ENCODE peak calls at places on chromosomes 12 and 14, in six cellular contexts. One of them, this sample, is unnamed.

GRCh38 chr12:47388712-47389111 is 309.0 kb upstream of the AMIGO2 start:
- DNase-seq in fibroblast of mammary gland: no peak
- DNase-seq in breast epithelium: no peak
- DNase-seq in MM.1S: no peak
- DNase-seq in astrocyte: no peak
- DNase-seq in GM12865: no peak
- DNase-seq in this sample: no peak

GRCh38 chr14:22314183-22314820 is 274.7 kb downstream of the DAD1 start:
- DNase-seq in fibroblast of mammary gland: peak; percentile 64
- DNase-seq in breast epithelium: no peak
- DNase-seq in MM.1S: peak; percentile 46
- DNase-seq in astrocyte: peak; percentile 30
- DNase-seq in GM12865: peak; percentile 71
- DNase-seq in this sample: no peak

GRCh38 chr12:112183591-112184021 is 58.2 kb downstream of the TRAFD1 start:
- DNase-seq in fibroblast of mammary gland: no peak
- DNase-seq in breast epithelium: no peak
- DNase-seq in MM.1S: no peak
- DNase-seq in astrocyte: no peak
- DNase-seq in GM12865: peak; percentile 39
- DNase-seq in this sample: no peak

GRCh38 chr12:127293507-127294310 is 973.3 kb upstream of the TMEM132C start:
- DNase-seq in fibroblast of mammary gland: peak; percentile 80
- DNase-seq in breast epithelium: no peak
- DNase-seq in MM.1S: peak; percentile 41
- DNase-seq in astrocyte: peak; percentile 36
- DNase-seq in GM12865: peak; percentile 52
- DNase-seq in this sample: no peak

GRCh38 chr14:60275932-60276331 is 26.9 kb downstream of the PPM1A start:
- DNase-seq in fibroblast of mammary gland: no peak
- DNase-seq in breast epithelium: no peak
- DNase-seq in MM.1S: no peak
- DNase-seq in astrocyte: peak; percentile 14
- DNase-seq in GM12865: no peak
- DNase-seq in this sample: no peak

GRCh38 chr14:28751467-28752058 is 15.0 kb upstream of the FOXG1 start:
- DNase-seq in fibroblast of mammary gland: peak; percentile 76
- DNase-seq in breast epithelium: no peak
- DNase-seq in MM.1S: peak; percentile 50
- DNase-seq in astrocyte: peak; percentile 39
- DNase-seq in GM12865: peak; percentile 75
- DNase-seq in this sample: peak; percentile 11

GRCh38 chr12:69027411-69027811 is 94.4 kb upstream of the CPM start:
- DNase-seq in fibroblast of mammary gland: peak; percentile 44
- DNase-seq in breast epithelium: no peak
- DNase-seq in MM.1S: no peak
- DNase-seq in astrocyte: peak; percentile 54
- DNase-seq in GM12865: no peak
- DNase-seq in this sample: no peak

GRCh38 chr12:129871991-129872969 is 31.5 kb downstream of the TMEM132D start:
- DNase-seq in fibroblast of mammary gland: no peak
- DNase-seq in breast epithelium: no peak
- DNase-seq in MM.1S: no peak
- DNase-seq in astrocyte: no peak
- DNase-seq in GM12865: no peak
- DNase-seq in this sample: no peak

GRCh38 chr12:114976361-114976760 is 292.4 kb upstream of the TBX3 start:
- DNase-seq in fibroblast of mammary gland: peak; percentile 62
- DNase-seq in breast epithelium: no peak
- DNase-seq in MM.1S: no peak
- DNase-seq in astrocyte: no peak
- DNase-seq in GM12865: no peak
- DNase-seq in this sample: no peak

GRCh38 chr14:51020024-51020710 is 74.7 kb downstream of the TRIM9 start:
- DNase-seq in fibroblast of mammary gland: no peak
- DNase-seq in breast epithelium: no peak
- DNase-seq in MM.1S: no peak
- DNase-seq in astrocyte: peak; percentile 77
- DNase-seq in GM12865: peak; percentile 17
- DNase-seq in this sample: no peak

GRCh38 chr14:67446371-67447032 is 34.5 kb upstream of the PLEK2 start:
- DNase-seq in fibroblast of mammary gland: no peak
- DNase-seq in breast epithelium: no peak
- DNase-seq in MM.1S: no peak
- DNase-seq in astrocyte: no peak
- DNase-seq in GM12865: no peak
- DNase-seq in this sample: no peak

GRCh38 chr12:112218150-112218549 is 92.8 kb downstream of the TRAFD1 start:
- DNase-seq in fibroblast of mammary gland: peak; percentile 11
- DNase-seq in breast epithelium: no peak
- DNase-seq in MM.1S: no peak
- DNase-seq in astrocyte: peak; percentile 24
- DNase-seq in GM12865: no peak
- DNase-seq in this sample: no peak

GRCh38 chr12:81010641-81011040 is 67.2 kb upstream of the ACSS3 start:
- DNase-seq in fibroblast of mammary gland: peak; percentile 32
- DNase-seq in breast epithelium: no peak
- DNase-seq in MM.1S: no peak
- DNase-seq in astrocyte: no peak
- DNase-seq in GM12865: no peak
- DNase-seq in this sample: no peak

GRCh38 chr12:93571360-93571853 is 1.1 kb upstream of the SOCS2 start:
- DNase-seq in fibroblast of mammary gland: peak; percentile 65
- DNase-seq in breast epithelium: no peak
- DNase-seq in MM.1S: peak; percentile 60
- DNase-seq in astrocyte: peak; percentile 31
- DNase-seq in GM12865: peak; percentile 78
- DNase-seq in this sample: no peak

GRCh38 chr12:2170376-2170775 is 117.6 kb downstream of the CACNA1C start:
- DNase-seq in fibroblast of mammary gland: peak; percentile 96
- DNase-seq in breast epithelium: no peak
- DNase-seq in MM.1S: no peak
- DNase-seq in astrocyte: peak; percentile 70
- DNase-seq in GM12865: no peak
- DNase-seq in this sample: no peak

GRCh38 chr14:39768579-39768978 is 336.3 kb upstream of the FBXO33 start:
- DNase-seq in fibroblast of mammary gland: no peak
- DNase-seq in breast epithelium: no peak
- DNase-seq in MM.1S: no peak
- DNase-seq in astrocyte: no peak
- DNase-seq in GM12865: peak; percentile 42
- DNase-seq in this sample: no peak

GRCh38 chr12:41277019-41277770 is 89.1 kb downstream of the PDZRN4 start:
- DNase-seq in fibroblast of mammary gland: peak; percentile 52
- DNase-seq in breast epithelium: no peak
- DNase-seq in MM.1S: peak; percentile 67
- DNase-seq in astrocyte: peak; percentile 17
- DNase-seq in GM12865: peak; percentile 48
- DNase-seq in this sample: peak; percentile 11

GRCh38 chr12:92070864-92071445 is 74.7 kb downstream of the BTG1 start:
- DNase-seq in fibroblast of mammary gland: peak; percentile 86
- DNase-seq in breast epithelium: no peak
- DNase-seq in MM.1S: no peak
- DNase-seq in astrocyte: no peak
- DNase-seq in GM12865: no peak
- DNase-seq in this sample: no peak

DNA sequence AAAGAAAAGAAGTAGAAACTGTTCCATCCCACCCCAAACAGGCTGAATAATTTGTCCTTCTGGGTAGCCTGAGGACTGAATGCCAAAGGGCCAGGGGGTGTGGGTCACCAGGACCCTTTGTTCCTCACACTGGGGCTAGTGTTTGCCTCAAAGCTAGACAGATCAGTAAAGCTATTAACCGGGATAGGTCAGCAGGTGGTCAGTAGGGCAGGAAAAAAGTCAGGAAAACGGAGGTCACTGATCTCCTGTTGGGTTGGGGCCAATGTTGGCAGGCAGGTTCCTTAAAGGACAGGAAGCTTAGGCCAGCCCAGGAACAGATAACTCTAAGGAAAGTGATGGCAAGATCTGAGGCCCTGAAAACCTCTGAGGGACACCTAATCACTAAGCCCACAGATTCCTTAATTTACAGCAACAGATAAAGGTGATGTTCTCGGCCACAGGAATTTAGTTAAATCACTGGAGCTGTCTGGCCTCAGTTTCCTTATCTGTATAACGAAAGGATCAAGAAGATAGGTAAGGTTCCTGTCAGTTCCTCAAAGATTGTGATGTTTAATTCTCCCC is 22.7 kb upstream of the TMPO start:
- DNase-seq in fibroblast of mammary gland: no peak
- DNase-seq in breast epithelium: no peak
- DNase-seq in MM.1S: no peak
- DNase-seq in astrocyte: no peak
- DNase-seq in GM12865: no peak
- DNase-seq in this sample: no peak
- TF ChIP-seq CTCF in fibroblast of mammary gland: no peak
- TF ChIP-seq CTCF in breast epithelium: no peak
- TF ChIP-seq CTCF in MM.1S: no peak
- TF ChIP-seq CTCF in astrocyte: no peak
- TF ChIP-seq CTCF in GM12865: no peak
- TF ChIP-seq CTCF in this sample: no peak

DNA sequence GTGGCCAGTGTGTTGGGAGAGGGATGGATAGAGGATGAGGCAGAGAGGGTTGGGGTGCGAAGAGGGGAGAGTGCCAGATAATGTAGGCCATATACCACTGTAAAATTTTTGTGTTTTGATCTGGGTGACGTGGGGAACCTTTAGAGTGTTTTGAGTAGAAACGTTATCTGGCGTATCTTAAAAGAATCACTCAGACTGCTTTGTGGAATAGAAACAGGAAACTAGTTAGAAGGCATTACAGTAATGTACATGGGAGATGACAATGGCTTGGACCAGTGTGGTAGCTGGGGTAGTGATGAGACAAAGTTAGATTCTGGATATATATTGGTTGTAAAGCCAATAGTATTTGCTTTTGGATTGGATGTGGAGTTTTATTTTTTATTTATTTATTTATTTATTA is 20.6 kb downstream of the ATF1 start:
- DNase-seq in fibroblast of mammary gland: no peak
- DNase-seq in breast epithelium: no peak
- DNase-seq in MM.1S: no peak
- DNase-seq in astrocyte: no peak
- DNase-seq in GM12865: no peak
- DNase-seq in this sample: no peak
- H3K4me3 ChIP-seq in fibroblast of mammary gland: no peak overlapping the region
- H3K4me3 ChIP-seq in breast epithelium: no peak overlapping the region
- H3K4me3 ChIP-seq in MM.1S: no peak overlapping the region
- H3K4me3 ChIP-seq in astrocyte: no peak overlapping the region
- H3K4me3 ChIP-seq in GM12865: no peak overlapping the region
- H3K4me3 ChIP-seq in this sample: no peak overlapping the region

GRCh38 chr12:50764861-50765324 is 992 bp downstream of the ATF1 start:
- DNase-seq in fibroblast of mammary gland: peak; percentile 45
- DNase-seq in breast epithelium: peak; percentile 21
- DNase-seq in MM.1S: peak; percentile 51
- DNase-seq in astrocyte: peak; percentile 16
- DNase-seq in GM12865: peak; percentile 50
- DNase-seq in this sample: no peak
- TF ChIP-seq CTCF in fibroblast of mammary gland: no peak
- TF ChIP-seq CTCF in breast epithelium: no peak
- TF ChIP-seq CTCF in MM.1S: no peak
- TF ChIP-seq CTCF in astrocyte: no peak
- TF ChIP-seq CTCF in GM12865: no peak
- TF ChIP-seq CTCF in this sample: no peak

GRCh38 chr12:52524241-52524897 is 4.2 kb upstream of the KRT5 start:
- DNase-seq in fibroblast of mammary gland: no peak
- DNase-seq in breast epithelium: peak; percentile 89
- DNase-seq in MM.1S: no peak
- DNase-seq in astrocyte: no peak
- DNase-seq in GM12865: no peak
- DNase-seq in this sample: no peak
- H3K4me3 ChIP-seq in fibroblast of mammary gland: no peak overlapping the region
- H3K4me3 ChIP-seq in breast epithelium: no peak overlapping the region
- H3K4me3 ChIP-seq in MM.1S: no peak overlapping the region
- H3K4me3 ChIP-seq in astrocyte: no peak overlapping the region
- H3K4me3 ChIP-seq in GM12865: no peak overlapping the region
- H3K4me3 ChIP-seq in this sample: no peak overlapping the region

GRCh38 chr12:108360487-108360886 is 21.4 kb upstream of the CMKLR1 start:
- DNase-seq in fibroblast of mammary gland: peak; percentile 80
- DNase-seq in breast epithelium: no peak
- DNase-seq in MM.1S: no peak
- DNase-seq in astrocyte: peak; percentile 47
- DNase-seq in GM12865: peak; percentile 91
- DNase-seq in this sample: no peak

GRCh38 chr12:108356902-108357806 is 18.0 kb upstream of the CMKLR1 start:
- DNase-seq in fibroblast of mammary gland: no peak
- DNase-seq in breast epithelium: no peak
- DNase-seq in MM.1S: no peak
- DNase-seq in astrocyte: no peak
- DNase-seq in GM12865: no peak
- DNase-seq in this sample: no peak

GRCh38 chr12:108357834-108358579 is 18.9 kb upstream of the CMKLR1 start:
- DNase-seq in fibroblast of mammary gland: no peak
- DNase-seq in breast epithelium: no peak
- DNase-seq in MM.1S: no peak
- DNase-seq in astrocyte: no peak
- DNase-seq in GM12865: peak; percentile 39
- DNase-seq in this sample: no peak

GRCh38 chr12:108360057-108360456 is 20.9 kb upstream of the CMKLR1 start:
- DNase-seq in fibroblast of mammary gland: no peak
- DNase-seq in breast epithelium: no peak
- DNase-seq in MM.1S: no peak
- DNase-seq in astrocyte: no peak
- DNase-seq in GM12865: no peak
- DNase-seq in this sample: no peak

GRCh38 chr12:108358580-108358965 is 19.5 kb upstream of the CMKLR1 start:
- DNase-seq in fibroblast of mammary gland: no peak
- DNase-seq in breast epithelium: no peak
- DNase-seq in MM.1S: no peak
- DNase-seq in astrocyte: peak; percentile 20
- DNase-seq in GM12865: no peak
- DNase-seq in this sample: no peak
- TF ChIP-seq CTCF in fibroblast of mammary gland: no peak
- TF ChIP-seq CTCF in breast epithelium: no peak
- TF ChIP-seq CTCF in MM.1S: no peak
- TF ChIP-seq CTCF in astrocyte: no peak
- TF ChIP-seq CTCF in GM12865: no peak
- TF ChIP-seq CTCF in this sample: no peak

DNA sequence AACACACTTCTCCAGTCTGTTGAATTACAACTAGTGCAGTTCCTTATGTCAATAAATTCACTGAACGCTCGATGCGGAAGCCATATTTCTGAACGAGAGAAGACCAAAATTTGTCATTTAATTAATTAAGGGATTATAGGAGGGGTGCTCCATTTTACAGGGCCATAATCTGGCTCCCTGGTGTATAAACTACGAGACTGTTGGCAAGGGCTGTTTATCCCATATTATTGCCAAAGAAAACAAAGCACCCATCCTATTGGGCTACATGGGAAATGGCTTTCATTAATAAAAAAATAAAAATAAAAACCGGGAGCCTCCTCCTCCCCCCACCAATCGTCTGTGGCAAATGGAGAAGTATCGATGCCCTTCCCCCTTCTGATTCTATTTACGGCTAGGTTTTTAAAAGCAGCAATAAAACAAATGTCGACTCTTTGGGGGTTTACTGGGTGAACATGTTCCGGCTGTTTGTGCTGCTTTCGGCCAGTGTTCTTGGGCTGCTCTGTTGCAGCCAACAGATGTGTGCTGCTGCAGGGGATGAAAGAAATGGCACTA is 24.8 kb downstream of the ATF7 start:
- DNase-seq in fibroblast of mammary gland: no peak
- DNase-seq in breast epithelium: no peak
- DNase-seq in MM.1S: no peak
- DNase-seq in astrocyte: no peak
- DNase-seq in GM12865: no peak
- DNase-seq in this sample: no peak
- H3K4me3 ChIP-seq in fibroblast of mammary gland: no peak overlapping the region
- H3K4me3 ChIP-seq in breast epithelium: peak overlapping the region; percentile 14
- H3K4me3 ChIP-seq in MM.1S: no peak overlapping the region
- H3K4me3 ChIP-seq in astrocyte: no peak overlapping the region
- H3K4me3 ChIP-seq in GM12865: no peak overlapping the region
- H3K4me3 ChIP-seq in this sample: no peak overlapping the region

This sample was measured in AG09309.